ENCODE peak calls at places on chromosomes 12 and 14, in five cellular contexts. B is A549, E is HCT116, O is K562, K is H1. Y is an unnamed sample.

GRCh38 chr12:132030367-132031038 is 80.8 kb downstream of the EP400 start:
- DNase-seq in B (no peak), E (no peak), O (no peak), K (no peak), Y (peak; percentile 61)

GRCh38 chr12:64187370-64187769 is 34.7 kb downstream of the KICS2 start:
- DNase-seq in B (no peak), E (no peak), O (no peak), K (no peak), Y (peak; percentile 74)

GRCh38 chr12:131817241-131817640 is 11.0 kb upstream of the MMP17 start:
- DNase-seq in B (no peak), E (no peak), O (no peak), K (no peak), Y (no peak)

GRCh38 chr12:26948309-26948708 is 10.0 kb downstream of the FGFR1OP2 start:
- DNase-seq in B (no peak), E (no peak), O (no peak), K (no peak), Y (no peak)

GRCh38 chr12:75779891-75780501 is 251.6 kb downstream of the PHLDA1 start:
- DNase-seq in B (no peak), E (no peak), O (no peak), K (no peak), Y (no peak)

GRCh38 chr12:34397591-34398365 is 375.5 kb downstream of the ALG10 start:
- DNase-seq in B (no peak), E (no peak), O (peak; percentile 2), K (peak; percentile 1), Y (no peak)

GRCh38 chr14:92968291-92969020 is 45.5 kb downstream of the CHGA start:
- DNase-seq in B (no peak), E (no peak), O (no peak), K (no peak), Y (no peak)

GRCh38 chr12:90908465-90908864 is 46.5 kb downstream of the CCER1 start:
- DNase-seq in B (no peak), E (no peak), O (no peak), K (no peak), Y (peak; percentile 83)

GRCh38 chr12:78559441-78559840 is 305.1 kb upstream of the SYT1 start:
- DNase-seq in B (no peak), E (no peak), O (no peak), K (no peak), Y (peak; percentile 6)

GRCh38 chr12:9883175-9883574 is 1.9 kb downstream of the KLRF2 start:
- DNase-seq in B (no peak), E (no peak), O (no peak), K (no peak), Y (no peak)

GRCh38 chr12:112419269-112420133 is 754 bp downstream of the PTPN11 start:
- DNase-seq in B (peak; percentile 58), E (no peak), O (no peak), K (no peak), Y (peak; percentile 82)

GRCh38 chr12:113766880-113767878 is 198.9 kb downstream of the RBM19 start:
- DNase-seq in B (peak; percentile 80), E (no peak), O (no peak), K (no peak), Y (peak; percentile 78)

GRCh38 chr12:115916910-115917668 is 360.4 kb downstream of the MED13L start:
- DNase-seq in B (peak; percentile 60), E (peak; percentile 31), O (peak; percentile 72), K (peak; percentile 99), Y (no peak)

GRCh38 chr12:5432011-5432400 is at the start of gene NTF3:
- DNase-seq in B (no peak), E (no peak), O (no peak), K (peak; percentile 72), Y (peak; percentile 76)

GRCh38 chr14:36510078-36510799 is 9.8 kb downstream of the NKX2-1 start:
- DNase-seq in B (no peak), E (no peak), O (no peak), K (no peak), Y (no peak)

GRCh38 chr12:86376052-86376451 is 119.9 kb upstream of the MGAT4C start:
- DNase-seq in B (no peak), E (peak; percentile 3), O (no peak), K (no peak), Y (no peak)
- TF ChIP-seq RAD21 in B (no peak), E (no peak), O (no peak), K (peak; percentile 28), Y (no peak)

DNA sequence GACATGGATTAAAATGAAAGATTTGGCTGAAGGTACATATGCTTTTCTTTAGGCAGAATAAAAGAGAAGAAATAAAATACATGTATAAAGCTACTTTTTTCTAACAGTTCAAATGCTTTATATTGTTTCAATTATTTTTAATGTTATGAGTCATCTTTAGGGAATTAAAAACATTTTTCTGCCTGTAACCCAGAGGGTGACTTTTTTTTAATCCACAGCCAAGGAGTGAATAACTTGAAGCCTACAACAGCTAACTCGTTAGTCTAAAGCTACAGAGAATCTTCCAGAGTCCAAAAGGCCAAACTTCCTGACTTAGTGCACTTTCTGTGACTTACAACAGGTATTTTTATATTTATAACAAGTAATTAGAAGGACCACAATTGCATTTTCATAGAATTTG is 151.6 kb downstream of the SEC23A start:
- DNase-seq in B (no peak), E (no peak), O (no peak), K (no peak), Y (peak; percentile 38)
- TF ChIP-seq RAD21 in B (no peak), E (no peak), O (no peak), K (no peak), Y (no peak)

DNA sequence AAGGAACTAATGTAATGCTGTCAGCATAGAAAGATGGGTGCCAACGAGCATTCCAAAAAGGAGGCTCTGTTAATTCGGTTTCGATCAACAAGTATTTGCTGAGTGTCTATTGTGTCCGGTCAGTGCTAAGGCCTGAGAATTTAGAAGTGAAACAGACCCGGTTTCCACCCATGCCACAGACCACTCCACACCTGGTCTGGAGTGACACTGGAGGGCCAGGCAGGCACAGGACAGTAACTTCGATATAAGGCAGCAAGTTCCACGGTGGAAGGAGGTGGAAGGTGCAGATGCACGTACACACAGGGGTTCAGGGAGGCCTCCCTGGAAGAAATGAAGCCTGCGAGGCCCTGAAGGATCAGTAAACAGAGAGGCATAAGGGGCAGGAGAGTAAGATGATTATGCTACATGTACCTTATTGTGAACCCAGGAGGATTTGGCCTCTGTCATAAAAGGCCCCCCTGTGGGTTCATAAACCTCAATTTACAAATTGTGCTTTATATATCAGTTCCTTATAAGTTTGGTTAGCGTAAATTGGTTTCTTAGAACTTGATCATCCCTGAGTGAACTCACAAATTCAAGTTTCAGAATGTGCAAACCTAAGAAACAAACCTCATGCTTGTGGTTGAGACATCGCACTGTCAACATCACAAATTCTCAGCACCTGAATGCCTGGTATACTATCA is 25.9 kb downstream of the SSH1 start:
- DNase-seq in B (no peak), E (no peak), O (no peak), K (no peak), Y (no peak)
- TF ChIP-seq RAD21 in B (no peak), E (no peak), O (no peak), K (no peak), Y (no peak)

GRCh38 chr14:65916055-65916454 is 503.5 kb downstream of the FUT8 start:
- DNase-seq in B (no peak), E (no peak), O (no peak), K (no peak), Y (no peak)

GRCh38 chr14:65915125-65915524 is 502.6 kb downstream of the FUT8 start:
- DNase-seq in B (no peak), E (no peak), O (no peak), K (no peak), Y (no peak)

GRCh38 chr14:65904988-65905387 is 492.5 kb downstream of the FUT8 start:
- DNase-seq in B (no peak), E (no peak), O (no peak), K (no peak), Y (no peak)

GRCh38 chr14:65906948-65907347 is 494.4 kb downstream of the FUT8 start:
- DNase-seq in B (no peak), E (no peak), O (no peak), K (no peak), Y (no peak)

GRCh38 chr14:65910108-65910507 is 497.6 kb downstream of the FUT8 start:
- DNase-seq in B (peak; percentile 10), E (no peak), O (no peak), K (no peak), Y (peak; percentile 28)
- TF ChIP-seq RAD21 in B (no peak), E (no peak), O (no peak), K (no peak), Y (no peak)

GRCh38 chr12:110934093-110934852 is 13.9 kb upstream of the MYL2 start:
- DNase-seq in B (peak; percentile 80), E (peak; percentile 79), O (no peak), K (peak; percentile 46), Y (no peak)
- TF ChIP-seq RAD21 in B (no peak), E (no peak), O (no peak), K (no peak), Y (no peak)

GRCh38 chr12:52742196-52742580 is 35.0 kb downstream of the KRT76 start:
- DNase-seq in B (no peak), E (no peak), O (no peak), K (no peak), Y (no peak)

GRCh38 chr12:52742822-52743457 is 34.2 kb downstream of the KRT76 start:
- DNase-seq in B (no peak), E (no peak), O (no peak), K (no peak), Y (no peak)

GRCh38 chr12:52739963-52740362 is 36.6 kb upstream of the KRT77 start:
- DNase-seq in B (no peak), E (no peak), O (no peak), K (no peak), Y (no peak)

GRCh38 chr12:52740591-52740990 is 36.6 kb downstream of the KRT76 start:
- DNase-seq in B (no peak), E (no peak), O (no peak), K (no peak), Y (no peak)

DNA sequence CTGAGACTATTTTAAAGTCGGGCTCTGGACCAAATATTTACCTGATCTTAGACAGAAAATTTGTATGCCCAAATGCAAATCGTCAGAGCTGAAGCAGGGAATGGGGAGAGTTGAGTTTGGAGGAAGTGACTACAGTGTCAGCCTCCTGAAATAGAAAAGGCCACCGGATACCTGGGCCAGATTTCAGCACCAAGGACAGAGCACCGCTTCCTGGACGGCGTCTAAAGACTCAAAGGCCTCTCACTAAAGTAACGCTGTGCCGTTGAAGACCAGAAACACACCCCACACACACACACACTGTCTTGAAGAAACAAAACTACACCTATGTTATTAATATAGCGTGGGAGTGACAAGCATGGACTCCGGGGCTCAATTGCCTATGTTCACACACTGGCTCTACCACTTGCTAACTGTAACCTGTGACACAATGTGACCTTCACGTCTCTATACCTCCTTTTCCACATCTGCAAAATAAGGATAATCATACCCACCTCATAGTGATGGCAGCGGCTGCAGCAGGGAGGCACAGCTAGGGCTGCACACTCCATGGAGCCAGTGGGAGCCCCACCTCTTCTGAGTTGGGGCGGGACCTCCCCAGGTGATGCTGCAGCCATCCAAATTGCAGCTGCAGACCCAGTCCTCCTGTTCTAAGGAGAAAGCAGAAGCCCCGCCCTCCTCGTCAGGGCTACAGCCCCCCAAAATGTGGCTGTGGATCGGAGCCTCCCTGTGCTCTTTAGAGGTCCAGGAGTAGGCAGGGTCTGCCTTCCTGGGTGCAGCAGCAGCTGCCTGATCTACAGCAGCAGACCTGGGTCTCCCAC is 35.6 kb downstream of the KRT76 start:
- DNase-seq in B (peak; percentile 43), E (peak; percentile 4), O (peak; percentile 61), K (peak; percentile 90), Y (peak; percentile 46)
- TF ChIP-seq RAD21 in B (no peak), E (no peak), O (no peak), K (no peak), Y (no peak)

Y was measured in IMR-90.